ENCODE peak calls at places on chromosomes 7 and 10, in seven cellular contexts. J, H, I, L, G, P and A are unnamed samples.

GRCh38 chr7:110573862-110574528 is 516.9 kb upstream of the LRRN3 start:
- DNase-seq in J (no peak), H (no peak), I (peak; percentile 32), L (no peak), G (no peak), P (no peak), A (no peak)

GRCh38 chr7:294440-295154 is 4.6 kb downstream of the FOXL3 start:
- DNase-seq in J (no peak), H (no peak), I (no peak), L (no peak), G (no peak), P (peak; percentile 46), A (no peak)

GRCh38 chr7:150971242-150972048 is 6.7 kb downstream of the KCNH2 start:
- DNase-seq in J (no peak), H (peak; percentile 76), I (no peak), L (peak; percentile 78), G (no peak), P (no peak), A (no peak)

GRCh38 chr10:109956454-109957091 is 33.3 kb upstream of the XPNPEP1 start:
- DNase-seq in J (no peak), H (no peak), I (peak; percentile 82), L (peak; percentile 55), G (peak; percentile 35), P (no peak), A (peak; percentile 62)

GRCh38 chr7:156640949-156641485 is 443 bp downstream of the RNF32 start:
- DNase-seq in J (peak; percentile 62), H (peak; percentile 8), I (peak; percentile 53), L (no peak), G (peak; percentile 73), P (no peak), A (no peak)

GRCh38 chr10:12934777-12935176 is 66.7 kb downstream of the CCDC3 start:
- DNase-seq in J (no peak), H (no peak), I (no peak), L (no peak), G (no peak), P (no peak), A (no peak)

GRCh38 chr7:94355389-94355788 is 39.3 kb upstream of the COL1A2 start:
- DNase-seq in J (no peak), H (no peak), I (no peak), L (no peak), G (no peak), P (no peak), A (no peak)

GRCh38 chr10:123087348-123087747 is 48.4 kb upstream of the HMX3 start:
- DNase-seq in J (no peak), H (no peak), I (no peak), L (no peak), G (no peak), P (no peak), A (no peak)

GRCh38 chr10:133012573-133013359 is 70.4 kb upstream of the CFAP46 start:
- DNase-seq in J (peak; percentile 70), H (no peak), I (no peak), L (no peak), G (no peak), P (peak; percentile 89), A (no peak)

GRCh38 chr7:34497153-34497777 is 160.8 kb upstream of the NPSR1 start:
- DNase-seq in J (no peak), H (no peak), I (peak; percentile 15), L (peak; percentile 21), G (no peak), P (no peak), A (no peak)
- TF ChIP-seq CTCF in J (no peak), H (no peak), I (peak; percentile 15), L (peak; percentile 62), G (peak; percentile 17), P (no peak), A (peak; percentile 12)

DNA sequence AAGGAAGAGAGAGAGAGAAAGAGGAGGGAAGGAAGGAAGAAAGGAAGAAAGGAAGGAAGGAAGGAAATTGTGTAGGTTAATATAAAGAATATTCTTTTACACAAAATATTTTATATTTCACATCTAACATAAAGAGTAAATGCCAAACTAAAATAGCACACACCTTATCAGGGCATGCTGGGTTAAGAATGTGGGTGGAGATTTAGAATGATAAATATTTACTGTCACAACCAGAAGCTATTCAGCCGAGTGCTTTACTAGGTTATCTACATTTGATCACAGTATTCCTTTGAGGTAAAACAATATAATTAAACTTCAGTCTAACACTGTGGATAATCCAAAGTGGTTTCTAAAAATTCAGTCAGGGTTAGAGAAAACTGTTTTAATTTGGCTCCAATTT is 103.3 kb downstream of the SEMA3A start:
- DNase-seq in J (no peak), H (no peak), I (no peak), L (no peak), G (no peak), P (no peak), A (no peak)
- TF ChIP-seq CTCF in J (no peak), H (no peak), I (no peak), L (no peak), G (no peak), P (no peak), A (no peak)

DNA sequence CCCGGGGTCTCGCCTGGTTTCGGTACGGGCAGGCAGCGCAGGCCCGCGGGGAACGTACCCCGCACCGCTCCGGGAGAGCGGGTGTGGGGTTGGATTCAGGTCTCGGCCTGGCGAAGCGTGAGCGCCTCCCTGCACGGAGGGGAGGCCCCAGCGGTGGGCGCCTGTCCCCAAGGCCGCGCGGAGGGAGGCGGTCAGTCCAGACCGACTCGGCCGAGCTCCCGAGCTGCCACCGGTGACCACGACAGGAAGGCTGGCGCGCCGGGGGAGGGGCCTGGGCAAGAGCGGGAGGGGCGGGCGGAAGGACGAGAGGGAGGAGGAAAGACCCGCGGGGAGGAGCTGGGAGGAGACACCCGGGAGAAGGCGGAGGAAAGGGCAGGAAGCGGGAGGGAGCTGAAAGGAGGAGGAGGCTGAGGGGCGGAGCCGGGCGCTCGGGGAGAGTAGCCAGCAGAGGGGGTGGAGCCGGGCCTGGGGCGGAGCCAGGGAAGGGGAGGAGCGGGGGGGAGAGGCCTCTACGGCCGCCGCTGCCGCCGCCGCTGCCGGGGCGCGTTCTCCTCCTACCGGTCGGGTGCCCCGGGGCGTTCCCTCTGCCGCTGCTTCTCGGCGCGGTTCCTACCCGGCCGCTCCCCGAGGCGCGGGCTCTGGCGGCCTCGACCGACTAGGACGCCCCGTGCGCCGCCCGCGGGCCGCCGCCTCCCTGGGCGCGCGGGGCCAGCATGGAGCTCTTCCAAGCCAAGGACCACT is at the start of gene INPP5F:
- DNase-seq in J (peak; percentile 100), H (peak; percentile 100), I (peak; percentile 98), L (peak; percentile 99), G (peak; percentile 94), P (peak; percentile 100), A (peak; percentile 100)
- TF ChIP-seq CTCF in J (peak; percentile 36), H (no peak), I (peak; percentile 24), L (peak; percentile 18), G (peak; percentile 11), P (peak; percentile 44), A (peak; percentile 37)

DNA sequence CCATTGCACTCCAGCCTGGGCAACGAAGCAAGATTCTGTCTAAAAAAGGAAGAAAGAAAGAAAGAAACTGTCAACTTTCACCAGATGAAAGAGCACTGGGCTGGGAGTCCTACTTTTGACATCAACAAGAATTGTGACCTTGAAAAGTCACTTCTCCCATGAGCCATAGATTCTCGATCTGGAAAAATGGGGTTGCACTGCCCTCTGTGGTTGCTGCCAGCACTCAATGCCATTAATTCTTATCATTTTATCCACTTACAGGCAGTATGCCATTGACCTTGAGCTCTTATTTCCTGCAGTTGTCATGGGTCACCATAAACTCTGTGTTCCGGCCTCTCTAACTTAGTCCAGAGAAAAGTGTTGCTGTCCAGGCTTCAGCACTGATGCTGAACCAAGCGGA is 137.2 kb downstream of the NOC3L start:
- DNase-seq in J (no peak), H (no peak), I (peak; percentile 22), L (no peak), G (no peak), P (no peak), A (no peak)
- TF ChIP-seq CTCF in J (peak; percentile 14), H (no peak), I (peak; percentile 49), L (peak; percentile 25), G (no peak), P (peak; percentile 50), A (no peak)

DNA sequence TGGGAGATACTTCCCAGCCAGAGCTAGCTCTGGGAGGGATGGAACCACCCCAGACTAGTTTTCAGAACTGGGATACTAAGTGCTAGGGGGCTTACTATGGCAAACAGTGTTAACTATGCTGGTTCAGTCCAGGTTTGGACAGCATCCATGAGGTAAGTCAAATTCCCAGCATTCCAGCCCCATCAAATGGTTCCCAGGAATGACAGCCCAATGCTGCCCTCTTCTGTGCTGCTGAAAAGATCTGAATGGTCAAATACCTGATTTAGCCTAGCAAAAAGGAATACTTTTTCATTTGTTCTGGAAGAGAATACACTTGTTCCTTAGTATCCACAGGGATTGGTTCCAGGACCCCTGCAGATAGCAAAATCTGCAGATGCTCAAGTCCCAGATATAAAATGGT is 141.8 kb upstream of the CCDC6 start:
- DNase-seq in J (no peak), H (no peak), I (no peak), L (peak; percentile 80), G (no peak), P (no peak), A (no peak)
- TF ChIP-seq CTCF in J (no peak), H (no peak), I (peak; percentile 39), L (peak; percentile 60), G (no peak), P (no peak), A (peak; percentile 28)

DNA sequence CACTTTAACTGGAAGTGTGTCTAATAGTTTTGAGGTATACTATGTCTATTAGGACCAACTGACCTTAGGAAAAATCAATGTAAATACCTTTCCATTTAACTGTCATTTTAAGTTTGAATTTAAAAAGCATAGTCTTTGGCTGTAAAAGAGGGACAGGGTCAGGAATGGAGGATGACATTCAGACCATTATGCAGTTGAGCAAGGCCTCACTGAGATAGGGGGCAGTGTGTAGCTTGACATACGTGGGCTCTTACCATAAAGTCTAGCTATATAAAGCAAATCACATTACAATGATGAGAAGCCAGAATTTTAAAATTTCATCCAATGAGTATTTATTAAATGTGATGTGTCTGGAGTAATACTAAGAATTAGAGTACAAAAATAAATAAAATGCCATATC is 17.9 kb downstream of the PALS2 start:
- DNase-seq in J (no peak), H (no peak), I (no peak), L (peak; percentile 10), G (no peak), P (no peak), A (no peak)
- TF ChIP-seq CTCF in J (no peak), H (no peak), I (no peak), L (peak; percentile 40), G (peak; percentile 11), P (no peak), A (peak; percentile 45)

GRCh38 chr10:74993649-74994048 is 117.8 kb upstream of the SAMD8 start:
- DNase-seq in J (no peak), H (no peak), I (no peak), L (no peak), G (no peak), P (no peak), A (no peak)

GRCh38 chr10:74988055-74988773 is 123.2 kb upstream of the SAMD8 start:
- DNase-seq in J (no peak), H (no peak), I (no peak), L (no peak), G (peak; percentile 48), P (no peak), A (no peak)

GRCh38 chr10:74992068-74992467 is 119.4 kb upstream of the SAMD8 start:
- DNase-seq in J (no peak), H (no peak), I (no peak), L (no peak), G (no peak), P (no peak), A (no peak)

GRCh38 chr10:74988787-74989574 is 122.5 kb upstream of the SAMD8 start:
- DNase-seq in J (no peak), H (no peak), I (no peak), L (no peak), G (no peak), P (no peak), A (no peak)

GRCh38 chr10:74991435-74991834 is 120.0 kb upstream of the SAMD8 start:
- DNase-seq in J (no peak), H (no peak), I (peak; percentile 75), L (peak; percentile 50), G (peak; percentile 46), P (no peak), A (no peak)
- TF ChIP-seq CTCF in J (no peak), H (no peak), I (peak; percentile 23), L (peak; percentile 56), G (peak; percentile 33), P (peak; percentile 16), A (peak; percentile 32)